ENCODE peak calls at places on chromosomes 4 and X, in five cellular contexts. M is A549, G is stomach, C is HepG2, Y is prostate gland. J is an unnamed sample. For H3K4me1, the result is how much of the 10 kb centered on the place peaks cover.

GRCh38 chr4:4613641-4614286 is 71.9 kb upstream of the STX18 start:
- DNase-seq in G (no peak), Y (no peak), M (no peak), C (no peak), J (no peak)

GRCh38 chr4:158823461-158823873 is 54.6 kb downstream of the FNIP2 start:
- DNase-seq in M (no peak), Y (no peak), C (no peak), G (no peak), J (no peak)

GRCh38 chr4:180217070-180217469 is 2026.1 kb upstream of the TENM3 start:
- DNase-seq in C (no peak), M (no peak), G (no peak), Y (no peak), J (no peak)

GRCh38 chrX:18146954-18147353 is 73.7 kb downstream of the BEND2 start:
- DNase-seq in M (no peak), G (no peak), Y (no peak), C (peak), J (no peak)

GRCh38 chr4:63302792-63303191 is 1106.5 kb downstream of the TECRL start:
- DNase-seq in C (no peak), Y (no peak), G (no peak), M (no peak), J (no peak)

GRCh38 chr4:165016971-165017370 is 14.8 kb upstream of the TRIM60 start:
- DNase-seq in C (peak), M (peak), G (no peak), Y (no peak), J (no peak)

GRCh38 chr4:184330008-184330400 is 112.3 kb upstream of the ENPP6 start:
- DNase-seq in Y (no peak), C (no peak), M (no peak), G (no peak), J (no peak)

GRCh38 chr4:122777846-122778501 is 45.5 kb downstream of the BBS12 start:
- DNase-seq in M (no peak), C (no peak), Y (no peak), G (no peak), J (no peak)

GRCh38 chr4:16056681-16057400 is 27.0 kb downstream of the PROM1 start:
- DNase-seq in G (no peak), Y (peak), C (no peak), M (no peak), J (peak)

GRCh38 chr4:109043286-109043685 is 259.2 kb downstream of the COL25A1 start:
- DNase-seq in M (no peak), G (no peak), C (no peak), Y (no peak), J (no peak)

GRCh38 chr4:54093609-54094240 is 6.2 kb upstream of the GSX2 start:
- DNase-seq in M (no peak), G (no peak), C (no peak), Y (no peak), J (no peak)

GRCh38 chr4:86935499-86935832 is 655 bp downstream of the AFF1 start:
- DNase-seq in C (no peak), Y (peak), G (peak), M (no peak), J (no peak)

GRCh38 chr4:176335421-176335820 is 15.7 kb downstream of the SPCS3 start:
- DNase-seq in C (no peak), M (no peak), Y (no peak), G (no peak), J (no peak)

GRCh38 chr4:80154547-80154933 is 42.8 kb upstream of the PRDM8 start:
- DNase-seq in M (no peak), C (no peak), G (no peak), Y (no peak), J (no peak)

GRCh38 chr4:61294001-61294400 is 93.9 kb downstream of the ADGRL3 start:
- DNase-seq in M (no peak), C (no peak), Y (no peak), G (no peak), J (no peak)

GRCh38 chrX:65463550-65463949 is 71.0 kb downstream of the LAS1L start:
- DNase-seq in Y (no peak), G (no peak), M (no peak), C (no peak), J (no peak)

GRCh38 chrX:70262952-70263567 is 3.1 kb upstream of the P2RY4 start:
- DNase-seq in M (peak), C (peak), Y (peak), G (no peak), J (peak)

GRCh38 chr4:71241467-71242401 is 97.1 kb upstream of the SLC4A4 start:
- DNase-seq in C (no peak), Y (no peak), M (no peak), G (peak), J (peak)

GRCh38 chr4:166458756-166459155 is 585.7 kb downstream of the TLL1 start:
- DNase-seq in C (no peak), M (no peak), G (no peak), Y (no peak), J (no peak)

GRCh38 chr4:76420901-76421581 is at the start of gene CCDC158:
- DNase-seq in Y (no peak), C (no peak), G (peak), M (peak), J (peak)

GRCh38 chr4:153023692-153024394 is 87.7 kb downstream of the FHDC1 start:
- DNase-seq in M (no peak), C (no peak), Y (peak), G (no peak), J (no peak)

GRCh38 chr4:173169428-173170209 is 1.0 kb downstream of the GALNT7 start:
- DNase-seq in M (peak), C (no peak), Y (peak), G (peak), J (peak)

GRCh38 chr4:151195801-151196200 is 81.2 kb upstream of the PRSS48 start:
- DNase-seq in G (no peak), M (peak), Y (no peak), C (no peak), J (no peak)

GRCh38 chrX:5681159-5681558 is 547.5 kb downstream of the NLGN4X start:
- DNase-seq in C (no peak), M (no peak), G (no peak), Y (no peak), J (no peak)

GRCh38 chr4:138576684-138577083 is 334.5 kb upstream of the SLC7A11 start:
- DNase-seq in M (peak), Y (no peak), C (peak), G (no peak), J (no peak)

GRCh38 chrX:19174401-19175025 is 52.2 kb upstream of the ADGRG2 start:
- DNase-seq in M (peak), G (no peak), Y (no peak), C (no peak), J (no peak)

GRCh38 chr4:99886146-99886545 is 8.1 kb downstream of the LAMTOR3 start:
- DNase-seq in C (no peak), M (no peak), Y (no peak), G (no peak), J (no peak)

GRCh38 chrX:12901486-12901885 is 4.9 kb upstream of the TLR8 start:
- DNase-seq in M (peak), G (peak), C (peak), Y (peak), J (peak)

GRCh38 chrX:102113367-102113766 is 12.1 kb upstream of the TCEAL2 start:
- DNase-seq in Y (no peak), M (no peak), C (no peak), G (no peak), J (no peak)

GRCh38 chr4:40940317-40940720 is 190.6 kb downstream of the NSUN7 start:
- DNase-seq in C (no peak), M (no peak), G (no peak), Y (no peak), J (no peak)

GRCh38 chr4:101136373-101137370 is 210.7 kb downstream of the PPP3CA start:
- DNase-seq in M (no peak), C (no peak), G (no peak), Y (no peak), J (no peak)

GRCh38 chr4:7506119-7506518 is 71.4 kb upstream of the PSAPL1 start:
- DNase-seq in M (no peak), G (no peak), Y (no peak), C (no peak), J (no peak)

GRCh38 chr4:54099959-54100606 is at the start of gene GSX2:
- DNase-seq in M (no peak), C (no peak), G (no peak), Y (no peak), J (no peak)

GRCh38 chr4:85909851-85910250 is 434.9 kb downstream of the ARHGAP24 start:
- DNase-seq in Y (no peak), M (no peak), C (no peak), G (peak), J (peak)

GRCh38 chr4:1544861-1545275 is 138.6 kb upstream of the NKX1-1 start:
- DNase-seq in M (peak), C (no peak), Y (peak), G (no peak), J (no peak)

GRCh38 chr4:110632506-110633357 is 9.9 kb upstream of the PITX2 start:
- DNase-seq in G (no peak), C (no peak), M (no peak), Y (no peak), J (no peak)

GRCh38 chr4:165464813-165465381 is 86.1 kb downstream of the CPE start:
- DNase-seq in M (peak), C (peak), Y (no peak), G (no peak), J (peak)

GRCh38 chr4:6375620-6376295 is 96.7 kb downstream of the PPP2R2C start:
- DNase-seq in G (no peak), C (no peak), Y (no peak), M (no peak), J (no peak)

GRCh38 chr4:39365931-39366771 is at the start of gene RFC1:
- DNase-seq in M (peak), G (peak), Y (peak), C (peak), J (peak)
- TF ChIP-seq POLR2A in M (peak), G (no peak), Y (peak), C (peak), J (peak)

DNA sequence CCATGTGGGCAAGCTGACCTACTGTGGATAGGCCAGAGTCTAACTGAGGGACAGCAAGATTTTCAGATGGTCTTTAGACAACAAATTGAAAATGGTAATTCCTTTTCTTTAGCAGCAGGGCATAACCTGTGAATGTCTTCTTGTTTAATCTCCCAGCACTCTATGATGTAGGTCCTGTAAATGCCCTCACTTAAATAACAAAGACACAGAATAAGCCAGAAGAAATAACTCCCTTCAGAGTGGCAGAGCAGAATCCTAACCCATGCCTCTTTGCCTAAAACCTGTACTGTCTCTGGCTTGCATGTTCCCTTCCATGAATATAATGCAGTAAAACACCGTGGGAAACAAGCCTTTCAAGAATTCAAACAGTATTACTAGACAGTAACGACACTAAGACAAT is 99.6 kb downstream of the TSPAN5 start:
- DNase-seq in M (no peak), Y (no peak), C (no peak), G (no peak), J (no peak)
- H3K4me1 ChIP-seq in M (under half), Y (under half), C (under half), G (under half), J (under half)

DNA sequence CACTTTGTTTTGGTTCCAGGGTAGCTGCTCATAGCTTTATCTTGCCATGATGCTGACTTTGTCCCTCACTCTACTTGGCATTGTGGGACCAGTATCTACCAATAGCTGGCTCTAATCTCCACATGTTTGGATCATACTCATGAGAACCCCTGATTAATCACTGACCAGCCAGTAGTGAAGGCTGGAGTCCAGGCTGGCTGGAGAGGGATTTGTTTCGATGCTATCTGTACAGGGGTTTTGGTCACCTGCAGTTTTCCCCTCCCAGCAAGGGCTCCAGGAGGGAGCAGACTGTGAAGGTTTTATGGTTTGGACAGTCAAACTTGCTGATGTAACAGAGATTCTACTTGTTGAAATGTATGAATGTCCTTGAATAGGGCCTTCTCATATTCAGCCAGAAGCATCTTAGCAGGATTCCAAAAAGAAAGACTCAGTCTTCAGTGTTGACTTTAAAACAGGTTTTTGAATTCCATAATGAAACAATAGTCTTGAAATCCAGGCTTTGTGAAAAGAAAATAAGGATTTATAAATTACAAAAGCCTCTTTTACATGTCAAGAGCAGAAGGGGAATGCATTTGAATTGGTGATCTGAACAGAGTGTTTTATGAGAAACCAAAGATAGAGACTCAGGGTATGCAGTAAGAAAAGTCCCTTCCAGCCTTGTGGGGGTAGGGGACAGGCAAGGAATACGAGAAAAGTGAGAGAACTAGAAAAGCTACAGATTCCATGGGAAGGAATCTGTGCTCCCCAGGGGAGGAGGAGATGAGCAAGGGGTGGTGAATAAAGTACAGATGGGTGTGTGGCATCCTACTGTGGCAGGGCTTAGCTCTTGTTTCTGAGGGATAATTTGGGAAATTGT is 103.1 kb upstream of the SHISA3 start:
- DNase-seq in Y (no peak), G (no peak), C (no peak), M (no peak), J (no peak)
- TF ChIP-seq POLR2A in Y (no peak), G (no peak), C (no peak), M (no peak), J (no peak)

DNA sequence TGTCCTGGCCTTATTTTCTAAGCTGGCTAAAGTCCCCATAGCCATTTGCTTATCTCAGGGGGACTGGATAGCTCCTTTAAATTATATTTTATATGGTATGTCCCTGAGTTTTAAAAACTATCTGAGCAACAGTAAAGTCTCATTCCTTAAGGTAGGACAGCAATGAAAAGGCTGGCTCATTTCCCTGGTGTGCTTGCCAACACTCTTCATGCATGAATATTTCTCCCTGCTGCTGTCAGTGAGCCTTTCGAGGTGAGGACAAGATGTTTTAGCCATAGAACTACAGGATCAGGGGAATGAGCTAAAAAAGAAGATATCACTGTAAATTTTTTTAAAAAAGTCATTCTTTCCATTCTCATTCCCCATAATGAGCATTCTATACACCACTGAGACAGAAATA is 427.3 kb upstream of the FAM241A start:
- DNase-seq in C (no peak), Y (peak), M (no peak), G (no peak), J (no peak)
- H3K4me1 ChIP-seq in C (under half), Y (under half), M (under half), G (under half), J (under half)

GRCh38 chrX:46446727-46447378 is 98.4 kb downstream of the ZNF674 start:
- DNase-seq in G (peak), C (peak), M (peak), Y (peak), J (peak)
- TF ChIP-seq POLR2A in G (no peak), C (peak), M (peak), Y (peak), J (peak)

J was measured in body of pancreas.